ENCODE peak calls at places on chromosome 5, in four cellular contexts. I is testis; B is CD8-positive, alpha-beta memory T cell; T is fibroblast of lung. F is an unnamed sample.
A peak's percentile ranks its signal among the peaks of the same experiment; 100 is the strongest.

GRCh38 chr5:107425541-107426031 is 245.2 kb downstream of the EFNA5 start:
- DNase-seq in I (no peak), B (no peak), T (peak; percentile 96), F (no peak)

GRCh38 chr5:3210531-3210930 is 385.1 kb upstream of the IRX1 start:
- DNase-seq in I (no peak), B (no peak), T (no peak), F (no peak)

GRCh38 chr5:158754018-158754514 is 345.6 kb downstream of the EBF1 start:
- DNase-seq in I (no peak), B (no peak), T (peak; percentile 82), F (no peak)

GRCh38 chr5:101687630-101688029 is 608.5 kb downstream of the SLCO4C1 start:
- DNase-seq in I (no peak), B (no peak), T (peak; percentile 32), F (no peak)

GRCh38 chr5:96007051-96007450 is 45.4 kb upstream of the ELL2 start:
- DNase-seq in I (no peak), B (no peak), T (no peak), F (no peak)

GRCh38 chr5:50553560-50553984 is 112.5 kb upstream of the EMB start:
- DNase-seq in I (no peak), B (no peak), T (no peak), F (no peak)

GRCh38 chr5:80034962-80035821 is at the start of gene THBS4:
- DNase-seq in I (no peak), B (no peak), T (no peak), F (no peak)

GRCh38 chr5:42621662-42622061 is 135.0 kb upstream of the CCDC152 start:
- DNase-seq in I (no peak), B (no peak), T (peak; percentile 55), F (no peak)

GRCh38 chr5:102901821-102902448 is 146.8 kb downstream of the PAM start:
- DNase-seq in I (no peak), B (no peak), T (no peak), F (no peak)

GRCh38 chr5:8726383-8727036 is 819.4 kb downstream of the SEMA5A start:
- DNase-seq in I (no peak), B (no peak), T (no peak), F (no peak)

GRCh38 chr5:112240011-112240410 is 179.1 kb downstream of the EPB41L4A start:
- DNase-seq in I (no peak), B (no peak), T (peak; percentile 5), F (no peak)

GRCh38 chr5:162209005-162209605 is 141.5 kb downstream of the GABRG2 start:
- DNase-seq in I (peak; percentile 82), B (no peak), T (no peak), F (no peak)

GRCh38 chr5:173970878-173971650 is 17.9 kb upstream of the C5orf47 start:
- DNase-seq in I (no peak), B (no peak), T (no peak), F (peak; percentile 82)

GRCh38 chr5:78753093-78753531 is 104.5 kb upstream of the LHFPL2 start:
- DNase-seq in I (no peak), B (no peak), T (peak; percentile 18), F (no peak)

GRCh38 chr5:131671994-131672655 is 37.1 kb upstream of the RAPGEF6 start:
- DNase-seq in I (peak; percentile 38), B (no peak), T (peak; percentile 95), F (no peak)

GRCh38 chr5:2751592-2752021 is at the start of gene IRX2:
- DNase-seq in I (peak; percentile 86), B (no peak), T (peak; percentile 98), F (no peak)

GRCh38 chr5:58009754-58010153 is 450.1 kb downstream of the PLK2 start:
- DNase-seq in I (no peak), B (no peak), T (no peak), F (no peak)

GRCh38 chr5:145479862-145480261 is 355.3 kb downstream of the PRELID2 start:
- DNase-seq in I (no peak), B (no peak), T (peak; percentile 43), F (no peak)

GRCh38 chr5:125274938-125275759 is 528.7 kb upstream of the ZNF608 start:
- DNase-seq in I (no peak), B (no peak), T (peak; percentile 50), F (no peak)

GRCh38 chr5:172365948-172366608 is 82.5 kb upstream of the UBTD2 start:
- DNase-seq in I (no peak), B (no peak), T (no peak), F (no peak)

GRCh38 chr5:132277971-132278964 is 15.9 kb upstream of the SLC22A4 start:
- DNase-seq in I (no peak), B (no peak), T (no peak), F (no peak)

GRCh38 chr5:56178823-56179222 is 54.3 kb downstream of the ANKRD55 start:
- DNase-seq in I (no peak), B (no peak), T (no peak), F (no peak)

GRCh38 chr5:106418196-106418595 is 1252.5 kb downstream of the EFNA5 start:
- DNase-seq in I (no peak), B (no peak), T (peak; percentile 72), F (no peak)

GRCh38 chr5:39437469-39437868 is 12.7 kb upstream of the DAB2 start:
- DNase-seq in I (no peak), B (no peak), T (no peak), F (no peak)

GRCh38 chr5:32096891-32097592 is 77.1 kb downstream of the GOLPH3 start:
- DNase-seq in I (no peak), B (no peak), T (no peak), F (no peak)

GRCh38 chr5:1965860-1966396 is 83.2 kb upstream of the IRX4 start:
- DNase-seq in I (no peak), B (no peak), T (no peak), F (no peak)

GRCh38 chr5:132498152-132498551 is 7.6 kb upstream of the IRF1 start:
- DNase-seq in I (no peak), B (no peak), T (peak; percentile 40), F (no peak)

GRCh38 chr5:153523831-153524230 is 33.4 kb downstream of the GRIA1 start:
- DNase-seq in I (no peak), B (no peak), T (peak; percentile 84), F (no peak)

GRCh38 chr5:139814191-139814601 is 18.6 kb downstream of the PSD2 start:
- DNase-seq in I (no peak), B (no peak), T (no peak), F (no peak)

GRCh38 chr5:179300834-179301233 is 44.4 kb downstream of the ADAMTS2 start:
- DNase-seq in I (peak; percentile 60), B (no peak), T (no peak), F (no peak)

GRCh38 chr5:51598026-51598425 is 214.8 kb downstream of the ISL1 start:
- DNase-seq in I (no peak), B (no peak), T (no peak), F (no peak)

GRCh38 chr5:78287833-78288232 is 6.7 kb downstream of the AP3B1 start:
- DNase-seq in I (no peak), B (no peak), T (peak; percentile 86), F (no peak)

GRCh38 chr5:154302181-154302580 is 111.6 kb downstream of the GALNT10 start:
- DNase-seq in I (no peak), B (no peak), T (peak; percentile 64), F (peak; percentile 21)

GRCh38 chr5:175281714-175282113 is 162.3 kb downstream of the DRD1 start:
- DNase-seq in I (no peak), B (no peak), T (no peak), F (no peak)

GRCh38 chr5:175282611-175283225 is 161.3 kb downstream of the DRD1 start:
- DNase-seq in I (no peak), B (no peak), T (peak; percentile 51), F (no peak)

GRCh38 chr5:175286981-175287380 is 157.0 kb downstream of the DRD1 start:
- DNase-seq in I (no peak), B (no peak), T (no peak), F (no peak)

GRCh38 chr5:175285263-175285662 is 158.7 kb downstream of the DRD1 start:
- DNase-seq in I (no peak), B (no peak), T (peak; percentile 67), F (no peak)

DNA sequence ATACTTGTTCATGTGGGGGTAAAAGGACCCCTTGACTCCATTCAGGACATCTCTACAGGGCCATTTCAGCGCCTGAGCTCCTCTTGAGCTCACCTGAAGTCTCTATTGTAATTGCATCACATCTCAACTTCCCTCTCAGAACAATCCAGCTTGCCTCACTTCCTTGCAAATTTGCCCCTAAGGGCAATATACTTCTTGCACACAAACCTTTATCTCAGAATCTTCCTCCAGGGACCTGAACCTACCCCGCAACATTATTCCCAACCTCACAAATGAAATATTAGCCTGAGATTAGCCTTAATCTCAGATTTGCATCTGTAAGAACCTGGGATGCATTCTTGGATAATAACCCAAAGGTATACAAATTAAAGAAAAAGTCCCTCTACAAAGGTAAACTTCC is 159.2 kb downstream of the DRD1 start:
- DNase-seq in I (no peak), B (no peak), T (no peak), F (no peak)
- H3K27ac ChIP-seq in I (no peak overlapping the region), B (no peak overlapping the region), T (no peak overlapping the region), F (no peak overlapping the region)

DNA sequence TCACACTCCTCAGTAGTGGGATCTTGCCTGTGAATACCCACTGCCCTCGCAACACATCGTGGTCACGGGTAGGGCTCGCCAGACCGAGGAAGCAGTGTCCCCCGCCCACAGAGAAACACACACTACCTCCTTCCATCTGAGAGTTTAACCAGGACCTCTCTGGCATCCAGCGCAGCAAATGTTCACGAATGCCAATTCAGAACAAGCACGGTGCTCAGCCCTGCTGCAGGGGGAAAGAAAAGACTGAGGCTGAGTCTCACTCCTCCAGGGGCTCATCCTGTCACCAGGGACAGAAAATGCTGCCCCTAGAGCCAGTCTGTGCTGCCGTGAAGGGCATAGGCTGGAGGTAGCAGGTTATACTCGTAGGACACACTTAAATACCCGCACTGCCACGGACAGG is 42.4 kb upstream of the SYNPO start:
- DNase-seq in I (no peak), B (no peak), T (no peak), F (no peak)
- H3K27ac ChIP-seq in I (no peak overlapping the region), B (no peak overlapping the region), T (no peak overlapping the region), F (no peak overlapping the region)

DNA sequence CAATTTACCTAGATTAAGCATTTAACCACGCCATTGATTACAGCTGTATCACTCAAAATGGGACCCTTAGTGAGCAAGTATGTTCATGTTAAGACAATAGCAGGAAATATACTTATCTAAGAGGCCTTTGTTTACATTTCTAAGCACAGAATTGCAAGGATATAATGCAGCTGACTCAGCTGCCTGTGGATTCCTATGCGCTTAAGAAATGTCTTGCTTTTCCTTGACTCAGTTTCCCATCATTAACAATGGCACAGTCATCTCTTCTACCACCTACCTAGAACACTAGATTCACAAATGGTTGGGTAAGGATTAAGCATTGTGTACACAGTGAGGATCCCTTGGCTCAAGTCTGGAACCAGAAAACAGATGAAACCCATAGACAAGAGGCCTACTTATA is 163.8 kb downstream of the TSSK1B start:
- DNase-seq in I (no peak), B (no peak), T (peak; percentile 88), F (no peak)
- H3K27ac ChIP-seq in I (no peak overlapping the region), B (no peak overlapping the region), T (no peak overlapping the region), F (no peak overlapping the region)

GRCh38 chr5:120151825-120152224 is 312.3 kb upstream of the PRR16 start:
- DNase-seq in I (no peak), B (no peak), T (no peak), F (no peak)
- H3K27ac ChIP-seq in I (no peak overlapping the region), B (no peak overlapping the region), T (peak overlapping the region; percentile 46), F (no peak overlapping the region)